ENCODE peak calls at places on chromosomes 12 and 14, in ten cellular contexts. E is RPMI7951, O is T-helper 9 cell, N is heart left ventricle, Q is activated T-cell treated with anti-CD3 and anti-CD28 coated beads for 24 hours, L is pulmonary artery endothelial cell, D is GM13977, F is H4, X is iPS DF 6.9, W is NCI-H1105. P is an unnamed sample.

GRCh38 chr14:101475468-101476257 is 85.6 kb upstream of the DIO3 start:
- DNase-seq in Q (no peak), L (no peak), N (no peak), W (no peak), O (no peak), F (peak; percentile 59), X (no peak), D (no peak), E (peak; percentile 7), P (peak; percentile 94)

GRCh38 chr14:45968037-45968436 is 683.5 kb downstream of the RPL10L start:
- DNase-seq in N (no peak), Q (no peak), W (no peak), D (no peak), O (no peak), L (no peak), E (no peak), F (no peak), X (no peak), P (no peak)

GRCh38 chr12:89695100-89695499 is 13.5 kb downstream of the ATP2B1 start:
- DNase-seq in O (no peak), W (no peak), N (no peak), D (no peak), F (no peak), L (no peak), E (peak; percentile 63), Q (no peak), X (no peak), P (peak; percentile 72)

GRCh38 chr14:95046711-95047681 is 110.3 kb downstream of the DICER1 start:
- DNase-seq in D (no peak), E (no peak), L (no peak), F (peak; percentile 78), Q (no peak), O (no peak), X (no peak), N (no peak), W (no peak), P (no peak)

GRCh38 chr12:29103539-29103974 is 45.5 kb upstream of the FAR2 start:
- DNase-seq in O (no peak), D (peak; percentile 45), X (no peak), F (no peak), Q (peak; percentile 36), N (no peak), W (no peak), L (no peak), E (no peak), P (no peak)

GRCh38 chr12:16272222-16272621 is 5.3 kb downstream of the SLC15A5 start:
- DNase-seq in N (no peak), O (no peak), L (no peak), E (no peak), Q (no peak), X (no peak), F (no peak), W (no peak), D (no peak), P (peak; percentile 1)

GRCh38 chr12:113825705-113826104 is 140.4 kb downstream of the RBM19 start:
- DNase-seq in D (no peak), E (no peak), O (no peak), W (no peak), Q (no peak), X (no peak), F (no peak), N (peak; percentile 50), L (no peak), P (no peak)

GRCh38 chr12:8823565-8824300 is 1.3 kb downstream of the A2ML1 start:
- DNase-seq in O (no peak), Q (no peak), N (no peak), F (no peak), W (no peak), E (no peak), L (peak; percentile 8), D (no peak), X (peak; percentile 84), P (peak; percentile 19)

GRCh38 chr14:80427101-80427500 is 215.8 kb upstream of the DIO2 start:
- DNase-seq in N (no peak), L (no peak), D (no peak), F (peak; percentile 11), X (no peak), E (no peak), O (no peak), W (no peak), Q (no peak), P (peak; percentile 75)

GRCh38 chr12:88726806-88727722 is 146.8 kb upstream of the KITLG start:
- DNase-seq in O (no peak), D (no peak), N (no peak), E (no peak), X (no peak), W (no peak), Q (no peak), F (no peak), L (no peak), P (peak; percentile 32)

GRCh38 chr12:114679452-114679875 is 4.5 kb downstream of the TBX3 start:
- DNase-seq in Q (no peak), N (no peak), W (no peak), F (no peak), D (no peak), E (no peak), X (no peak), O (no peak), L (no peak), P (no peak)

GRCh38 chr14:76918176-76918750 is 92.1 kb downstream of the LRRC74A start:
- DNase-seq in D (no peak), X (no peak), L (no peak), W (no peak), N (peak; percentile 80), O (no peak), F (no peak), E (no peak), Q (no peak), P (peak; percentile 96)

GRCh38 chr12:79674629-79675028 is 16.1 kb downstream of the PAWR start:
- DNase-seq in F (no peak), O (no peak), E (peak; percentile 71), X (no peak), N (no peak), L (no peak), W (no peak), Q (no peak), D (no peak), P (peak; percentile 60)

GRCh38 chr12:59431266-59431665 is 164.6 kb upstream of the SLC16A7 start:
- DNase-seq in Q (no peak), F (no peak), X (no peak), N (no peak), E (no peak), L (no peak), O (no peak), D (no peak), W (no peak), P (peak; percentile 1)

GRCh38 chr12:132219323-132219722 is 75.1 kb downstream of the NOC4L start:
- DNase-seq in L (no peak), X (no peak), E (no peak), W (no peak), D (no peak), O (no peak), Q (no peak), F (no peak), N (peak; percentile 48), P (no peak)

GRCh38 chr14:64800000-64800399 is 79.7 kb downstream of the SPTB start:
- DNase-seq in L (no peak), Q (no peak), F (peak; percentile 29), W (no peak), O (no peak), D (no peak), N (no peak), X (no peak), E (peak; percentile 40), P (peak; percentile 36)

GRCh38 chr12:42982828-42983227 is 393.3 kb upstream of the PRICKLE1 start:
- DNase-seq in O (no peak), N (no peak), F (no peak), W (no peak), D (no peak), X (no peak), L (no peak), E (no peak), Q (no peak), P (peak; percentile 52)

GRCh38 chr14:30443368-30444007 is 115.5 kb upstream of the G2E3 start:
- DNase-seq in Q (no peak), E (peak; percentile 27), L (no peak), N (no peak), X (peak; percentile 9), O (no peak), W (peak; percentile 28), F (peak; percentile 27), D (peak; percentile 9), P (peak; percentile 66)